ENCODE peak calls at places on chromosomes 13 and 19, in ten cellular contexts. T is ecto neural progenitor cell; A is GM23248; O is stimulated activated CD4-positive, alpha-beta T cell treated with anti-CD3 and anti-CD28 coated beads, Interleukin-1b, Interleukin-23, amount 100 ng/mL, for 24 hours; B is NCI-H526; Q is right atrium auricular region; S is naive thymus-derived CD8-positive, alpha-beta T cell; D is body of pancreas; J is WTC11; V is suprapubic skin. Y is an unnamed sample.

GRCh38 chr19:5645409-5645808 is 22.5 kb downstream of the SAFB start:
- DNase-seq in Q (no peak), D (no peak), B (no peak), A (no peak), T (no peak), S (no peak), V (no peak), J (no peak), O (no peak), Y (no peak)

GRCh38 chr19:47228168-47228936 is 2.6 kb downstream of the BBC3 start:
- DNase-seq in O (no peak), S (no peak), J (peak; percentile 54), Q (no peak), V (no peak), B (peak; percentile 54), T (peak; percentile 59), A (peak; percentile 75), D (peak; percentile 49), Y (no peak)

GRCh38 chr13:111508164-111508870 is 187.9 kb downstream of the TEX29 start:
- DNase-seq in O (no peak), D (no peak), B (no peak), S (no peak), J (no peak), V (peak; percentile 66), A (no peak), Q (no peak), T (no peak), Y (no peak)

GRCh38 chr13:46926856-46927625 is 30.2 kb upstream of the HTR2A start:
- DNase-seq in T (no peak), A (peak; percentile 75), O (no peak), J (no peak), D (no peak), B (no peak), S (no peak), V (no peak), Q (no peak), Y (no peak)

GRCh38 chr19:10501971-10502523 is 1.1 kb downstream of the KEAP1 start:
- DNase-seq in V (peak; percentile 87), T (peak; percentile 71), B (peak; percentile 54), J (peak; percentile 45), S (no peak), Q (peak; percentile 76), D (peak; percentile 96), O (no peak), A (peak; percentile 75), Y (no peak)

GRCh38 chr19:15934332-15935078 is at the start of gene CYP4F11:
- DNase-seq in J (no peak), Q (no peak), B (peak; percentile 14), V (no peak), S (no peak), A (no peak), T (no peak), O (no peak), D (peak; percentile 96), Y (no peak)

GRCh38 chr13:41017153-41017552 is 2.0 kb downstream of the ELF1 start:
- DNase-seq in O (no peak), B (peak; percentile 72), D (peak; percentile 50), S (no peak), A (no peak), T (no peak), V (no peak), J (no peak), Q (no peak), Y (peak; percentile 23)

GRCh38 chr13:42812311-42812710 is 30.9 kb downstream of the FAM216B start:
- DNase-seq in T (no peak), V (no peak), O (no peak), J (no peak), A (peak; percentile 70), B (peak; percentile 36), S (no peak), D (no peak), Q (no peak), Y (no peak)

GRCh38 chr19:18419699-18420460 is 682 bp downstream of the SSBP4 start:
- DNase-seq in D (peak; percentile 46), B (peak; percentile 46), V (no peak), O (no peak), S (no peak), T (peak; percentile 64), A (peak; percentile 59), J (no peak), Q (no peak), Y (no peak)

GRCh38 chr13:19181621-19182485 is at the start of gene TUBA3C:
- DNase-seq in S (no peak), O (no peak), J (no peak), T (no peak), V (peak; percentile 72), D (no peak), B (no peak), Q (peak; percentile 44), A (no peak), Y (no peak)

GRCh38 chr13:41611385-41611784 is 154.0 kb downstream of the RGCC start:
- DNase-seq in Q (no peak), B (no peak), O (no peak), D (no peak), A (no peak), T (no peak), S (no peak), J (no peak), V (no peak), Y (no peak)

GRCh38 chr13:51769455-51770127 is 34.4 kb downstream of the DHRS12 start:
- DNase-seq in V (no peak), B (no peak), T (no peak), D (peak; percentile 90), Q (peak; percentile 85), J (no peak), O (no peak), S (no peak), A (no peak), Y (no peak)

GRCh38 chr19:33812388-33813330 is 16.0 kb downstream of the KCTD15 start:
- DNase-seq in D (no peak), T (peak; percentile 41), S (no peak), V (no peak), B (no peak), A (no peak), J (no peak), O (no peak), Q (no peak), Y (no peak)

GRCh38 chr19:2992958-2993357 is 15.6 kb downstream of the TLE6 start:
- DNase-seq in S (no peak), J (no peak), T (no peak), D (no peak), O (no peak), V (no peak), B (no peak), A (no peak), Q (no peak), Y (no peak)